ENCODE peak calls at places on chromosomes 1 and 21, in nine cellular contexts. O, W, J, G, I, P, E, C and X are unnamed samples.

GRCh38 chr1:25106352-25106751 is 126.0 kb downstream of the SYF2 start:
- DNase-seq in O (no peak), W (no peak), J (no peak), G (no peak), I (no peak), P (no peak), E (no peak), C (no peak), X (no peak)

GRCh38 chr1:99704356-99704816 is 58.5 kb downstream of the PALMD start:
- DNase-seq in O (no peak), W (no peak), J (no peak), G (no peak), I (no peak), P (no peak), E (peak; percentile 10), C (no peak), X (peak; percentile 43)

GRCh38 chr1:206002833-206003532 is at the start of gene RAB7B:
- DNase-seq in O (no peak), W (no peak), J (no peak), G (no peak), I (peak; percentile 41), P (peak; percentile 89), E (peak; percentile 43), C (no peak), X (peak; percentile 77)

GRCh38 chr1:37069406-37069805 is 35.1 kb upstream of the GRIK3 start:
- DNase-seq in O (no peak), W (no peak), J (no peak), G (no peak), I (no peak), P (no peak), E (no peak), C (no peak), X (no peak)

GRCh38 chr1:219582310-219582709 is 30.6 kb downstream of the ZC3H11B start:
- DNase-seq in O (peak; percentile 38), W (no peak), J (no peak), G (no peak), I (no peak), P (no peak), E (no peak), C (no peak), X (no peak)

GRCh38 chr1:215476541-215476940 is 90.6 kb upstream of the KCTD3 start:
- DNase-seq in O (no peak), W (no peak), J (no peak), G (no peak), I (no peak), P (no peak), E (no peak), C (no peak), X (no peak)

GRCh38 chr1:186474208-186474607 is 13.3 kb upstream of the PDC start:
- DNase-seq in O (no peak), W (no peak), J (no peak), G (no peak), I (no peak), P (no peak), E (no peak), C (no peak), X (no peak)

GRCh38 chr1:163747261-163747660 is 425.5 kb downstream of the NUF2 start:
- DNase-seq in O (no peak), W (no peak), J (no peak), G (no peak), I (no peak), P (no peak), E (no peak), C (no peak), X (no peak)

GRCh38 chr1:186838380-186839076 is 9.8 kb downstream of the PLA2G4A start:
- DNase-seq in O (no peak), W (no peak), J (no peak), G (no peak), I (no peak), P (no peak), E (no peak), C (no peak), X (no peak)

GRCh38 chr1:119367332-119368124 is 1.1 kb upstream of the HAO2 start:
- DNase-seq in O (no peak), W (no peak), J (peak; percentile 45), G (no peak), I (no peak), P (no peak), E (no peak), C (peak; percentile 8), X (no peak)

GRCh38 chr1:11107541-11107940 is 7.9 kb upstream of the EXOSC10 start:
- DNase-seq in O (no peak), W (no peak), J (no peak), G (no peak), I (no peak), P (peak; percentile 41), E (no peak), C (no peak), X (no peak)

GRCh38 chr1:228911225-228911624 is 175.9 kb downstream of the RHOU start:
- DNase-seq in O (no peak), W (peak; percentile 23), J (no peak), G (no peak), I (peak; percentile 43), P (no peak), E (no peak), C (no peak), X (no peak)

GRCh38 chr1:62765981-62766380 is 18.0 kb upstream of the ATG4C start:
- DNase-seq in O (no peak), W (no peak), J (no peak), G (no peak), I (no peak), P (no peak), E (no peak), C (no peak), X (no peak)

GRCh38 chr21:31726407-31726806 is 5.5 kb downstream of the SCAF4 start:
- DNase-seq in O (no peak), W (no peak), J (no peak), G (no peak), I (no peak), P (no peak), E (no peak), C (no peak), X (no peak)

GRCh38 chr1:202834771-202835547 is 24.2 kb downstream of the PCAT6 start:
- DNase-seq in O (no peak), W (no peak), J (no peak), G (no peak), I (no peak), P (no peak), E (no peak), C (no peak), X (no peak)

DNA sequence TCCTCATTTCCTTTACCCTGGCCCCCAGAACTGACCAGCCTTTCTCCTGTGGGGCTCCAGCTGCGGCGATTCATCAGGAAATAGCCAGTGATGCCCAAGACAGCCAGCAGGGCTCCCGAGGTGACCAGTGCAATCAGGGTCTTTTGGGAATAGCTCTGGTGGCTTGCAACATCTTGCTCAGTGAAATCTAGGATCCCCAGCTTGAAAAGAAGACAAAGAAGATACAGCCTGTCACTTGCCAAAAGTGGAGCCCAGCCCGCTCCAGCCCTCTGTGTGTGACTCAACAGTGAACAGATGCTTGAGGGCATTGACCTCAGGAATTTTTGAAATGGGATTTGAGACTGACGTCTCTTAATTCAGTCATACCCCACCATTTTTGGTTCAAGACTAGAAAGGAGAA is 22.3 kb downstream of the CD34 start:
- DNase-seq in O (no peak), W (no peak), J (no peak), G (no peak), I (no peak), P (peak; percentile 90), E (no peak), C (no peak), X (no peak)
- TF ChIP-seq POLR2AphosphoS5 in O (no peak), W (no peak), J (no peak), G (no peak), I (no peak), P (no peak), E (no peak), C (no peak), X (no peak)

GRCh38 chr1:59595774-59596173 is 219.0 kb upstream of the HOOK1 start:
- DNase-seq in O (no peak), W (no peak), J (no peak), G (no peak), I (no peak), P (no peak), E (no peak), C (no peak), X (no peak)
- TF ChIP-seq POLR2AphosphoS5 in O (no peak), W (no peak), J (no peak), G (no peak), I (no peak), P (no peak), E (peak; percentile 75), C (no peak), X (no peak)

DNA sequence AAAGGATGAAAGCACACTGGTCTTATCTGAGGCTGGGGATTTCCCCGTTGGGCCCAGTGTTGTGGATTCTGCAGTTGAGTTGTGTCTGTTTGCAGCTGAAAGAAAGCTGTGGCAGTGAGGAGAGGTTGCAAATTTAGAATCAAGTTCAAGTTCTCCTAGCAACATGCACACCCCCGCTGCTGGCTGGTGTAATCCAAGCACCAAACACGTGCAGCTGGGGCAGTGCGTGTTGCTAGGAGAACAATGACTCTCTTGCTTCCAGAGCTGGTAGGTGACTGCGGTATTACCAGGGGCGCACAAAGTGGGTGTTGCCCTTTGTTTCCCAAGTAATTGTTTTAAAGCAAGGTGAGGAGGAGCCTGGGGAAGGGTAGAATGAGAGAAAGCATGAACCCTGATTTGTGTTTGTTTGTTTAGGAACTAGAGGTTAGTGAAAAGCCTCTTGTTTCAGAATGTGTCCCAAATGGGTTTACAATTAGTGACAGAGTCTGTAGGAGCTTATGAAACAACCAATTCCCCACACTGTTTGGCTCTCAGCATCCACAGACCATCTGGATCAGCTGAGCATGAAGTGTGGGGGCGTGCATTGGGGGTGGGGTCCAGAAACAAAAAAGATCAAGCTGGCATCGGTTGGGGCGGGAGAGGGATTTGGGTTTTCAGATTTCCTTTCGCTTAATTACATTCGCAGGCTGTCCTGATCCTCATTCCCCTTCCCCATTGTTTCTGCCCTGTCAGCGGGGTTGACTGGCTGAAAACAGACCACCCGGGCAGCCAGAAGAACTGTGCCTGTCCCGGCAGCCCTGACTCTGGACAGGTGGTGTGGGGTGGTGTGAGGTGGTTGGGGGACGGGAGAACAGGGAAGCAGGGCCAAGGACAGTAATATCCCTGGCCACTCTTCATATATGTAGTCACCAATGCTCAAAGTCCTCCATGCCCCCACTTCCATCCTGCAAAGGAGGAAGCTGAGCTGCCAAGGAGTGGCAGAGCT is 91.8 kb downstream of the IER5 start:
- DNase-seq in O (peak; percentile 20), W (no peak), J (no peak), G (no peak), I (peak; percentile 60), P (peak; percentile 74), E (no peak), C (no peak), X (peak; percentile 38)
- TF ChIP-seq POLR2AphosphoS5 in O (no peak), W (no peak), J (no peak), G (no peak), I (no peak), P (no peak), E (no peak), C (no peak), X (no peak)

DNA sequence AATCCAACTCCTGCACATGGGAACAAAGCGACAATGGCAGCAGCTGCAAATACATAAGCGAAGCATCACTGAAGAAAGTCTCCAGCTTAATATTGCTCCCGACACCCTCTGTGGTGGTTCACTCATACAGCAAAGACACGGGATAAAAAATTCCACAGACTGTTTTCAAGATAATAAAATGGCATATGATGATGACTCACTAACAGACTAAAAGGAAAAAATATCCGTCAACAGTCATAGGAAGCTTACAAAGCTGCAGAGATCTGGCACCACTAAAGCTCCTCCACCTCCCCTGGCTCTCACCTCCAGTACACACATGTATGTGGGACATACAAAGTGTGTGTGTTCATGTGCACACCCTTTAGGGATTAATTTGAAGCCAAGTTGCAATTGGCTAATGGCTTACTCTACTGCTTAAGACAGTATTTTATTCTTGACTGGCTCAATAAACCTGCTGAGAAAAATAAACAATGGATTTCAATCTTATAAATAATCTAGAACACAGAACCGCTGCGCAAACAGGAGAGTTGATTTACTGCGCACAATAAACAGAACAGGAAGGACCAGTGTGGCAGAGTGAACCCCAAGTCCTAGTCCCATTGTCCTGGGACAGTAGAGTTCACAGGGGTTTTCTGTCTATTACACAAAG is 94.4 kb downstream of the SLC45A1 start:
- DNase-seq in O (no peak), W (no peak), J (no peak), G (no peak), I (no peak), P (no peak), E (peak; percentile 47), C (no peak), X (no peak)
- TF ChIP-seq POLR2AphosphoS5 in O (no peak), W (no peak), J (no peak), G (peak; percentile 56), I (no peak), P (peak; percentile 50), E (peak; percentile 56), C (no peak), X (no peak)